ENCODE peak calls at places on chromosomes 3 and 15, in seven cellular contexts. K is AG04450, B is HS-5, M is heart right ventricle, V is activated T-helper 1 cell treated with Interleukin-2 at 50 U/mL for 16 hours, P is NCI-H1092 treated with DMSO at 0.1 percent for 48 hours, Q is T follicular helper cell. G is an unnamed sample.

GRCh38 chr15:92288755-92289154 is 104.9 kb upstream of the ST8SIA2 start:
- DNase-seq in M (no peak), V (no peak), Q (no peak), K (no peak), P (no peak), B (no peak), G (no peak)

GRCh38 chr3:184448321-184449160 is 68.7 kb downstream of the CHRD start:
- DNase-seq in P (no peak), B (peak; percentile 95), K (peak; percentile 39), Q (no peak), M (no peak), V (no peak), G (no peak)

GRCh38 chr3:105866656-105867653 is 1.9 kb downstream of the CBLB start:
- DNase-seq in B (peak; percentile 13), K (no peak), M (no peak), P (no peak), V (no peak), Q (no peak), G (peak; percentile 12)

GRCh38 chr3:9782777-9783176 is 9.5 kb downstream of the TADA3 start:
- DNase-seq in V (no peak), Q (no peak), K (no peak), B (no peak), M (no peak), P (no peak), G (peak; percentile 56)

GRCh38 chr3:198076722-198077308 is 116.8 kb downstream of the LMLN start:
- DNase-seq in M (no peak), K (no peak), B (no peak), Q (no peak), V (no peak), P (peak; percentile 15), G (no peak)

GRCh38 chr3:120153294-120153693 is 59.0 kb upstream of the GSK3B start:
- DNase-seq in M (no peak), V (no peak), B (peak; percentile 92), K (no peak), Q (no peak), P (no peak), G (no peak)

GRCh38 chr15:85770014-85770721 is 24.6 kb downstream of the KLHL25 start:
- DNase-seq in B (no peak), M (no peak), K (no peak), Q (no peak), P (no peak), V (no peak), G (no peak)

GRCh38 chr3:180698760-180699270 is 19.5 kb upstream of the CCDC39 start:
- DNase-seq in V (no peak), Q (no peak), M (no peak), B (no peak), P (no peak), K (no peak), G (no peak)

GRCh38 chr3:71831599-71831998 is 46.7 kb upstream of the PROK2 start:
- DNase-seq in V (no peak), P (no peak), Q (no peak), M (no peak), K (no peak), B (no peak), G (peak; percentile 37)

GRCh38 chr15:81312790-81313543 is 11.0 kb downstream of the STARD5 start:
- DNase-seq in P (no peak), Q (no peak), B (peak; percentile 97), K (peak; percentile 95), M (peak; percentile 66), V (no peak), G (peak; percentile 92)

GRCh38 chr15:39472661-39473657 is 107.9 kb upstream of the THBS1 start:
- DNase-seq in K (peak; percentile 97), Q (no peak), M (peak; percentile 88), B (no peak), V (no peak), P (no peak), G (no peak)

GRCh38 chr15:72338617-72339321 is 18.8 kb upstream of the CELF6 start:
- DNase-seq in K (peak; percentile 82), P (no peak), B (no peak), M (no peak), V (no peak), Q (no peak), G (peak; percentile 26)

GRCh38 chr3:171982829-171983228 is 56.5 kb upstream of the FNDC3B start:
- DNase-seq in K (peak; percentile 53), P (no peak), V (no peak), Q (no peak), M (no peak), B (no peak), G (no peak)

GRCh38 chr3:14804835-14805780 is 13.7 kb upstream of the FGD5 start:
- DNase-seq in Q (no peak), K (no peak), M (no peak), V (no peak), B (no peak), P (no peak), G (no peak)

GRCh38 chr3:171262431-171262830 is 197.8 kb downstream of the TNIK start:
- DNase-seq in Q (no peak), V (no peak), P (no peak), K (no peak), B (no peak), M (no peak), G (no peak)

GRCh38 chr3:128385080-128385832 is 81.4 kb downstream of the DNAJB8 start:
- DNase-seq in B (no peak), Q (no peak), M (peak; percentile 77), V (no peak), K (peak; percentile 15), P (no peak), G (no peak)

GRCh38 chr3:178195824-178196223 is 340.4 kb upstream of the KCNMB2 start:
- DNase-seq in P (no peak), V (no peak), M (no peak), B (no peak), K (no peak), Q (no peak), G (no peak)

GRCh38 chr15:80090879-80091503 is 31.5 kb downstream of the ZFAND6 start:
- DNase-seq in M (no peak), P (no peak), B (no peak), Q (no peak), V (no peak), K (no peak), G (no peak)

GRCh38 chr3:74537164-74537563 is 77.3 kb downstream of the CNTN3 start:
- DNase-seq in V (no peak), B (no peak), M (peak; percentile 7), K (peak; percentile 15), Q (no peak), P (no peak), G (no peak)

GRCh38 chr3:109081746-109082510 is 36.0 kb downstream of the MORC1 start:
- DNase-seq in K (peak; percentile 10), P (peak; percentile 9), V (no peak), B (peak; percentile 31), M (peak; percentile 6), Q (no peak), G (peak; percentile 14)

GRCh38 chr3:153163349-153164008 is 1.5 kb downstream of the RAP2B start:
- DNase-seq in K (no peak), V (no peak), M (peak; percentile 11), Q (no peak), B (no peak), P (no peak), G (peak; percentile 9)

GRCh38 chr3:38521391-38521987 is 25.3 kb downstream of the EXOG start:
- DNase-seq in Q (peak; percentile 53), P (peak; percentile 50), V (peak; percentile 17), M (peak; percentile 70), K (peak; percentile 49), B (peak; percentile 41), G (peak; percentile 51)

GRCh38 chr15:43927203-43927602 is 100.4 kb downstream of the WDR76 start:
- DNase-seq in K (no peak), M (no peak), P (no peak), Q (no peak), V (no peak), B (no peak), G (no peak)

GRCh38 chr15:43215961-43216360 is 4.9 kb downstream of the EPB42 start:
- DNase-seq in P (no peak), M (no peak), V (no peak), Q (no peak), K (no peak), B (no peak), G (no peak)

GRCh38 chr3:132966374-132966773 is 71.8 kb upstream of the TMEM108 start:
- DNase-seq in V (no peak), M (no peak), K (no peak), P (no peak), B (no peak), Q (no peak), G (no peak)

GRCh38 chr3:127823590-127823857 is 1.2 kb upstream of the MGLL start:
- DNase-seq in K (no peak), V (no peak), P (no peak), B (no peak), M (no peak), Q (no peak), G (no peak)

G was measured in HL-60.